ENCODE peak calls at places on chromosome 2, in eight cellular contexts. I is SJSA1; O is neural crest cell; M is fibroblast of the aortic adventitia; F is activated CD8-positive, alpha-beta T cell treated with anti-CD3 and anti-CD28 coated beads for 36 hours; T is non-pigmented ciliary epithelial cell; X is GM04504; W is WERI-Rb-1. B is an unnamed sample.
A peak's percentile ranks its signal among the peaks of the same experiment; 100 is the strongest.

GRCh38 chr2:193841389-193842150 is 1646.8 kb upstream of the TMEFF2 start:
- DNase-seq in I (no peak), O (no peak), M (peak; percentile 77), F (no peak), T (no peak), X (no peak), W (no peak), B (no peak)

GRCh38 chr2:125169022-125169763 is 1144.1 kb downstream of the CNTNAP5 start:
- DNase-seq in I (no peak), O (no peak), M (peak; percentile 13), F (no peak), T (no peak), X (no peak), W (no peak), B (no peak)

GRCh38 chr2:157662401-157662800 is 33.7 kb upstream of the ACVR1C start:
- DNase-seq in I (no peak), O (no peak), M (peak; percentile 11), F (no peak), T (no peak), X (no peak), W (no peak), B (no peak)

GRCh38 chr2:156784034-156784433 is 347.9 kb downstream of the GPD2 start:
- DNase-seq in I (no peak), O (no peak), M (no peak), F (no peak), T (no peak), X (no peak), W (peak; percentile 87), B (no peak)

GRCh38 chr2:232928564-232929302 is 58.7 kb downstream of the SNORC start:
- DNase-seq in I (peak; percentile 37), O (peak; percentile 26), M (no peak), F (no peak), T (no peak), X (no peak), W (no peak), B (no peak)

GRCh38 chr2:85886585-85886984 is 2.2 kb downstream of the ST3GAL5 start:
- DNase-seq in I (peak; percentile 95), O (no peak), M (peak; percentile 94), F (peak; percentile 86), T (peak; percentile 87), X (peak; percentile 97), W (peak; percentile 36), B (no peak)

GRCh38 chr2:27214936-27215335 is 2.2 kb upstream of the CAD start:
- DNase-seq in I (no peak), O (no peak), M (no peak), F (no peak), T (no peak), X (peak; percentile 38), W (no peak), B (no peak)

GRCh38 chr2:15300645-15301573 is 260.2 kb downstream of the NBAS start:
- DNase-seq in I (no peak), O (no peak), M (no peak), F (no peak), T (no peak), X (no peak), W (no peak), B (no peak)

GRCh38 chr2:42117923-42118758 is 51.0 kb upstream of the EML4 start:
- DNase-seq in I (peak; percentile 76), O (no peak), M (peak; percentile 70), F (no peak), T (peak; percentile 27), X (no peak), W (no peak), B (peak; percentile 57)

GRCh38 chr2:96138146-96139145 is at the start of gene ASTL:
- DNase-seq in I (no peak), O (no peak), M (peak; percentile 37), F (peak; percentile 80), T (no peak), X (no peak), W (peak; percentile 78), B (peak; percentile 89)

GRCh38 chr2:235611756-235612155 is 117.9 kb downstream of the AGAP1 start:
- DNase-seq in I (no peak), O (no peak), M (no peak), F (no peak), T (no peak), X (no peak), W (no peak), B (no peak)

GRCh38 chr2:154706660-154707059 is 8.2 kb downstream of the KCNJ3 start:
- DNase-seq in I (no peak), O (no peak), M (no peak), F (no peak), T (no peak), X (no peak), W (no peak), B (no peak)

GRCh38 chr2:205700331-205701132 is 18.2 kb downstream of the NRP2 start:
- DNase-seq in I (peak; percentile 91), O (no peak), M (peak; percentile 68), F (no peak), T (peak; percentile 91), X (peak; percentile 53), W (no peak), B (no peak)

GRCh38 chr2:197453914-197454398 is 604 bp downstream of the COQ10B start:
- DNase-seq in I (no peak), O (no peak), M (peak; percentile 94), F (peak; percentile 24), T (peak; percentile 70), X (peak; percentile 87), W (no peak), B (no peak)

GRCh38 chr2:64622443-64623231 is 31.1 kb downstream of the SERTAD2 start:
- DNase-seq in I (peak; percentile 63), O (no peak), M (peak; percentile 37), F (no peak), T (no peak), X (no peak), W (no peak), B (no peak)

GRCh38 chr2:200944467-200945394 is 18.7 kb downstream of the ORC2 start:
- DNase-seq in I (peak; percentile 82), O (no peak), M (peak; percentile 86), F (peak; percentile 93), T (peak; percentile 71), X (peak; percentile 64), W (no peak), B (peak; percentile 92)

GRCh38 chr2:174718591-174718990 is 45.7 kb downstream of the CHRNA1 start:
- DNase-seq in I (no peak), O (no peak), M (no peak), F (no peak), T (no peak), X (no peak), W (no peak), B (no peak)

GRCh38 chr2:177429688-177430325 is 37.2 kb downstream of the AGPS start:
- DNase-seq in I (peak; percentile 95), O (no peak), M (peak; percentile 94), F (no peak), T (peak; percentile 89), X (peak; percentile 78), W (no peak), B (no peak)

GRCh38 chr2:117960231-117960630 is 53.6 kb downstream of the CCDC93 start:
- DNase-seq in I (no peak), O (no peak), M (peak; percentile 77), F (no peak), T (no peak), X (no peak), W (no peak), B (no peak)

GRCh38 chr2:171210864-171211431 is 50.3 kb upstream of the TLK1 start:
- DNase-seq in I (no peak), O (no peak), M (no peak), F (peak; percentile 61), T (no peak), X (no peak), W (no peak), B (no peak)

GRCh38 chr2:10234409-10235094 is 68.2 kb upstream of the HPCAL1 start:
- DNase-seq in I (no peak), O (no peak), M (peak; percentile 3), F (no peak), T (no peak), X (no peak), W (no peak), B (no peak)

GRCh38 chr2:241777686-241778627 is 1.3 kb downstream of the GAL3ST2 start:
- DNase-seq in I (peak; percentile 31), O (no peak), M (no peak), F (no peak), T (no peak), X (no peak), W (peak; percentile 6), B (no peak)

GRCh38 chr2:26727641-26728561 is 35.4 kb downstream of the KCNK3 start:
- DNase-seq in I (no peak), O (no peak), M (no peak), F (peak; percentile 20), T (no peak), X (no peak), W (no peak), B (no peak)

GRCh38 chr2:191917967-191918651 is 71.2 kb upstream of the CAVIN2 start:
- DNase-seq in I (no peak), O (no peak), M (peak; percentile 61), F (no peak), T (no peak), X (no peak), W (no peak), B (no peak)

GRCh38 chr2:198900141-198900540 is 557.6 kb downstream of the SATB2 start:
- DNase-seq in I (no peak), O (no peak), M (no peak), F (no peak), T (no peak), X (no peak), W (no peak), B (no peak)

GRCh38 chr2:144834363-144834762 is 314.4 kb upstream of the ZEB2 start:
- DNase-seq in I (no peak), O (no peak), M (no peak), F (no peak), T (no peak), X (no peak), W (no peak), B (no peak)

GRCh38 chr2:240240781-240241180 is 100.3 kb upstream of the OTOS start:
- DNase-seq in I (no peak), O (no peak), M (no peak), F (no peak), T (no peak), X (no peak), W (no peak), B (no peak)

GRCh38 chr2:88844960-88845359 is 153.5 kb downstream of the RPIA start:
- DNase-seq in I (no peak), O (no peak), M (no peak), F (no peak), T (no peak), X (no peak), W (no peak), B (no peak)

GRCh38 chr2:139622691-139623090 is 842.5 kb upstream of the NXPH2 start:
- DNase-seq in I (no peak), O (no peak), M (no peak), F (no peak), T (no peak), X (no peak), W (no peak), B (no peak)

GRCh38 chr2:85589982-85590791 is 5.4 kb upstream of the RNF181 start:
- DNase-seq in I (peak; percentile 92), O (no peak), M (peak; percentile 100), F (no peak), T (peak; percentile 85), X (peak; percentile 72), W (no peak), B (no peak)

GRCh38 chr2:118913805-118914645 is 28.0 kb upstream of the MARCO start:
- DNase-seq in I (no peak), O (no peak), M (peak; percentile 1), F (no peak), T (no peak), X (no peak), W (no peak), B (no peak)

GRCh38 chr2:17752892-17753802 is 463 bp downstream of the SMC6 start:
- DNase-seq in I (peak; percentile 60), O (peak; percentile 46), M (peak; percentile 43), F (peak; percentile 48), T (no peak), X (no peak), W (peak; percentile 62), B (peak; percentile 57)

GRCh38 chr2:195600796-195601195 is 56.2 kb upstream of the SLC39A10 start:
- DNase-seq in I (no peak), O (no peak), M (no peak), F (no peak), T (no peak), X (no peak), W (no peak), B (peak; percentile 75)

GRCh38 chr2:96097951-96098823 is 18.2 kb downstream of the ADRA2B start:
- DNase-seq in I (peak; percentile 31), O (no peak), M (no peak), F (no peak), T (no peak), X (no peak), W (no peak), B (no peak)